ENCODE peak calls at places on chromosomes 7 and 10, in ten cellular contexts. O is progenitor cell of endocrine pancreas, J is GM20000, L is BJ, F is mammary epithelial cell, K is psoas muscle, S is mucosa of descending colon, B is heart right ventricle, P is cardiac fibroblast, N is HL-60. Y is an unnamed sample.

GRCh38 chr10:121628859-121629258 is 30.6 kb upstream of the FGFR2 start:
- DNase-seq in O (no peak), B (no peak), P (no peak), L (no peak), F (no peak), K (no peak), S (no peak), N (no peak), J (no peak), Y (no peak)

GRCh38 chr10:68154211-68154497 is 44.9 kb downstream of the MYPN start:
- DNase-seq in B (peak; percentile 47), S (no peak), O (no peak), P (peak; percentile 63), L (no peak), F (no peak), N (no peak), K (peak; percentile 80), J (no peak), Y (no peak)

GRCh38 chr7:13880789-13881188 is 108.7 kb downstream of the ETV1 start:
- DNase-seq in B (no peak), J (no peak), F (peak; percentile 82), S (no peak), O (no peak), K (no peak), N (no peak), L (peak; percentile 63), P (peak; percentile 35), Y (no peak)

GRCh38 chr7:120774481-120774880 is 83.5 kb downstream of the TSPAN12 start:
- DNase-seq in S (no peak), N (no peak), P (no peak), K (no peak), B (no peak), F (no peak), O (no peak), L (no peak), J (no peak), Y (no peak)

GRCh38 chr7:115851291-115851690 is 179.3 kb downstream of the TFEC start:
- DNase-seq in L (peak; percentile 19), N (no peak), P (peak; percentile 68), O (no peak), S (no peak), K (no peak), J (peak; percentile 7), B (no peak), F (peak; percentile 14), Y (no peak)

GRCh38 chr10:49093922-49094321 is 21.4 kb downstream of the VSTM4 start:
- DNase-seq in O (no peak), L (no peak), B (no peak), P (no peak), N (no peak), K (no peak), F (no peak), S (no peak), J (no peak), Y (no peak)

GRCh38 chr7:35781200-35781701 is 19.6 kb upstream of the SEPTIN7 start:
- DNase-seq in O (no peak), F (peak; percentile 56), J (no peak), K (no peak), P (peak; percentile 83), L (no peak), N (no peak), S (no peak), B (no peak), Y (no peak)

GRCh38 chr10:33032354-33033254 is 74.6 kb upstream of the ITGB1 start:
- DNase-seq in N (no peak), B (no peak), L (peak; percentile 52), S (no peak), K (no peak), F (peak; percentile 85), J (no peak), P (peak; percentile 44), O (no peak), Y (no peak)

GRCh38 chr10:12241810-12242529 is 46.0 kb downstream of the CDC123 start:
- DNase-seq in K (no peak), P (peak; percentile 53), L (no peak), F (peak; percentile 90), S (no peak), J (peak; percentile 68), O (no peak), B (peak; percentile 31), N (no peak), Y (no peak)

GRCh38 chr7:8177109-8177933 is 84.6 kb downstream of the ICA1 start:
- DNase-seq in O (no peak), F (no peak), B (no peak), L (no peak), S (peak; percentile 12), P (no peak), J (peak; percentile 42), N (peak; percentile 47), K (no peak), Y (no peak)

GRCh38 chr10:17652585-17652984 is 8.6 kb downstream of the STAM start:
- DNase-seq in L (no peak), N (no peak), F (peak; percentile 28), P (no peak), B (no peak), S (no peak), J (no peak), O (no peak), K (no peak), Y (no peak)

GRCh38 chr7:101698964-101699363 is 69.9 kb upstream of the MYL10 start:
- DNase-seq in S (no peak), B (no peak), O (no peak), F (no peak), N (no peak), J (no peak), P (no peak), L (no peak), K (no peak), Y (no peak)

GRCh38 chr10:17100586-17100985 is 29.0 kb downstream of the CUBN start:
- DNase-seq in L (no peak), O (no peak), J (no peak), S (no peak), P (no peak), F (peak; percentile 71), N (no peak), K (no peak), B (no peak), Y (no peak)

GRCh38 chr10:119290301-119291036 is 83.1 kb downstream of the GRK5 start:
- DNase-seq in J (no peak), F (no peak), N (no peak), B (no peak), L (no peak), K (no peak), P (no peak), S (no peak), O (no peak), Y (no peak)

GRCh38 chr10:97328646-97329453 is 5.7 kb downstream of the FRAT2 start:
- DNase-seq in J (peak; percentile 42), S (no peak), N (no peak), P (no peak), O (no peak), F (no peak), K (no peak), B (no peak), L (no peak), Y (no peak)

GRCh38 chr7:26681819-26682418 is 182.5 kb downstream of the SKAP2 start:
- DNase-seq in S (no peak), P (peak; percentile 26), J (peak; percentile 15), N (no peak), B (no peak), F (no peak), O (no peak), K (no peak), L (no peak), Y (no peak)

GRCh38 chr7:159030490-159031134 is 114.1 kb downstream of the VIPR2 start:
- DNase-seq in N (no peak), O (peak; percentile 65), B (peak; percentile 62), L (no peak), J (peak; percentile 75), S (peak; percentile 45), F (no peak), P (peak; percentile 21), K (peak; percentile 84), Y (no peak)

GRCh38 chr10:70799124-70799523 is 13.9 kb upstream of the TBATA start:
- DNase-seq in L (no peak), B (no peak), S (no peak), N (no peak), F (peak; percentile 25), K (no peak), P (no peak), J (no peak), O (no peak), Y (no peak)

GRCh38 chr10:113927440-113927839 is 73.0 kb downstream of the NHLRC2 start:
- DNase-seq in F (no peak), J (no peak), O (no peak), K (no peak), N (no peak), P (no peak), S (peak; percentile 39), L (no peak), B (no peak), Y (no peak)

DNA sequence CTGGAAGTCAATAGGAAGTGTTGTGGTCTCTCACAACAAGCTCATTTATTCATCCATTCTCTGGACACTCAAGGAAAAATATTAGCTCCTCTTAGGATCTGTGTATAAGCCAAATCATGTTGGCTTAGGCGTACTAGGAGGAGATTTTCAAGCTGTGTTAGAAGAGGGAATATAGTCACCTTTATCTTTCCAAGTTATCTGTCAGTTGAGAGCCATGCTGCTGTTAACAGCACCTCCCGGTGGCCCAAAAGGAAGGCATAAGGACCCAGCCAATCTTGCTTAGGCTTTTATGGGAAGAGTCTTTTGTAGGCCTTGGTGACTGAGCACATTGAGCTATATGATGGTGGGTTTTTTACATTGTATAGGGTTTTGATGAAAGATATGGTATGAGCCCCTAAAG is 220.0 kb downstream of the LRMDA start:
- DNase-seq in L (no peak), B (no peak), P (no peak), S (peak; percentile 72), F (peak; percentile 35), J (no peak), N (no peak), O (no peak), K (no peak), Y (no peak)
- TF ChIP-seq CTCF in L (peak; percentile 37), B (no peak), P (peak; percentile 8), S (no peak), F (peak; percentile 47), J (peak; percentile 12), N (no peak), O (no peak), K (no peak), Y (no peak)

GRCh38 chr10:131891196-131891928 is 9.4 kb upstream of the PPP2R2D start:
- DNase-seq in P (no peak), B (no peak), S (no peak), N (no peak), O (no peak), J (no peak), K (no peak), F (peak; percentile 35), L (no peak), Y (no peak)
- TF ChIP-seq CTCF in P (peak; percentile 5), B (no peak), S (no peak), N (no peak), O (peak; percentile 40), J (no peak), K (no peak), F (no peak), L (no peak), Y (no peak)

GRCh38 chr7:70635633-70636032 is 496.3 kb upstream of the GALNT17 start:
- DNase-seq in F (no peak), O (no peak), B (no peak), K (no peak), S (no peak), J (no peak), P (no peak), L (no peak), N (no peak), Y (no peak)
- TF ChIP-seq CTCF in F (no peak), O (no peak), B (no peak), K (no peak), S (no peak), J (no peak), P (no peak), L (no peak), N (no peak), Y (no peak)

GRCh38 chr7:5477723-5478531 is 54.3 kb upstream of the TNRC18 start:
- DNase-seq in P (peak; percentile 26), B (no peak), J (peak; percentile 83), L (no peak), O (no peak), N (no peak), F (no peak), K (peak; percentile 58), S (no peak), Y (peak; percentile 91)
- TF ChIP-seq CTCF in P (peak; percentile 23), B (peak; percentile 40), J (no peak), L (peak; percentile 53), O (peak; percentile 34), N (no peak), F (no peak), K (peak; percentile 7), S (no peak), Y (peak; percentile 31)